ENCODE peak calls at places on chromosome 14, in ten cellular contexts. P is neuronal stem cell; O is ascending aorta; Q is nucleus accumbens; H is hypothalamus; W is amniotic stem cell; I is stimulated activated CD4-positive, alpha-beta T cell treated with anti-CD3 and anti-CD28 coated beads, TNF-alpha, amount 100 ng/mL, for 48 hours; K is NCI-H1417 treated with DMSO at 0.1 percent for 48 hours; C is HEK293T; S is NCI-H1092. G is an unnamed sample.

GRCh38 chr14:101114726-101115481 is 211.4 kb upstream of the RTL1 start:
- DNase-seq in K (no peak), S (no peak), P (no peak), C (no peak), H (no peak), W (no peak), I (no peak), Q (no peak), O (peak; percentile 47), G (no peak)

GRCh38 chr14:23148596-23149249 is 29.7 kb upstream of the CEBPE start:
- DNase-seq in Q (no peak), C (no peak), H (no peak), K (no peak), P (no peak), W (no peak), S (no peak), I (no peak), O (no peak), G (no peak)

GRCh38 chr14:103007555-103007954 is 49.8 kb downstream of the CDC42BPB start:
- DNase-seq in Q (peak; percentile 81), P (no peak), K (no peak), O (no peak), I (no peak), S (no peak), H (no peak), C (no peak), W (no peak), G (peak; percentile 35)

GRCh38 chr14:90741682-90741946 is 74.6 kb downstream of the TTC7B start:
- DNase-seq in P (no peak), I (no peak), H (no peak), O (no peak), Q (no peak), S (no peak), C (no peak), K (no peak), W (no peak), G (no peak)

GRCh38 chr14:105067140-105067968 is 2.1 kb upstream of the GPR132 start:
- DNase-seq in K (no peak), I (peak; percentile 65), H (no peak), W (no peak), C (no peak), P (no peak), O (peak; percentile 63), S (no peak), Q (no peak), G (no peak)

GRCh38 chr14:71452987-71453386 is 479.2 kb upstream of the RGS6 start:
- DNase-seq in S (no peak), C (no peak), W (no peak), H (no peak), I (no peak), O (no peak), P (no peak), Q (no peak), K (no peak), G (no peak)

GRCh38 chr14:70100071-70100470 is 88.7 kb downstream of the SLC8A3 start:
- DNase-seq in C (no peak), W (no peak), I (no peak), K (no peak), H (no peak), P (no peak), O (no peak), S (no peak), Q (no peak), G (no peak)

GRCh38 chr14:91369628-91370445 is 47.8 kb downstream of the CCDC88C start:
- DNase-seq in I (no peak), H (no peak), K (no peak), C (no peak), S (peak; percentile 72), O (no peak), P (no peak), Q (no peak), W (no peak), G (no peak)

GRCh38 chr14:96821501-96821900 is 24.3 kb downstream of the VRK1 start:
- DNase-seq in H (no peak), I (no peak), Q (no peak), K (no peak), O (no peak), C (no peak), P (no peak), S (no peak), W (no peak), G (no peak)

GRCh38 chr14:22526210-22526609 is 62.8 kb downstream of the DAD1 start:
- DNase-seq in W (no peak), S (no peak), O (no peak), K (no peak), I (no peak), C (no peak), Q (no peak), P (no peak), H (no peak), G (no peak)

GRCh38 chr14:59632381-59632780 is 55.8 kb upstream of the CCDC175 start:
- DNase-seq in C (peak; percentile 63), I (no peak), Q (no peak), P (peak; percentile 27), S (peak; percentile 46), K (no peak), H (no peak), W (no peak), O (no peak), G (peak; percentile 50)

GRCh38 chr14:87916103-87916885 is 76.7 kb downstream of the GALC start:
- DNase-seq in I (no peak), W (no peak), P (no peak), C (no peak), H (no peak), K (no peak), S (no peak), Q (no peak), O (no peak), G (no peak)

GRCh38 chr14:70721542-70721941 is 79.8 kb downstream of the TTC9 start:
- DNase-seq in H (no peak), S (no peak), I (no peak), W (no peak), K (no peak), Q (no peak), O (no peak), C (no peak), P (no peak), G (no peak)

GRCh38 chr14:64823305-64823985 is 56.3 kb downstream of the SPTB start:
- DNase-seq in S (peak; percentile 70), H (no peak), K (no peak), W (peak; percentile 58), P (peak; percentile 55), Q (peak; percentile 70), I (peak; percentile 53), O (peak; percentile 84), C (peak; percentile 89), G (peak; percentile 76)

GRCh38 chr14:22536853-22537338 is 52.1 kb downstream of the DAD1 start:
- DNase-seq in C (peak; percentile 28), O (peak; percentile 89), H (no peak), K (no peak), Q (peak; percentile 6), I (peak; percentile 73), W (peak; percentile 93), S (no peak), P (no peak), G (no peak)

GRCh38 chr14:90645842-90646443 is 170.3 kb downstream of the TTC7B start:
- DNase-seq in S (no peak), P (no peak), I (no peak), C (no peak), O (no peak), W (no peak), K (no peak), Q (no peak), H (no peak), G (no peak)

GRCh38 chr14:67411375-67411774 is 590 bp downstream of the PLEK2 start:
- DNase-seq in C (no peak), I (no peak), O (no peak), S (no peak), Q (no peak), H (no peak), W (no peak), K (no peak), P (no peak), G (no peak)

GRCh38 chr14:23483216-23483854 is 13.8 kb downstream of the NGDN start:
- DNase-seq in W (no peak), C (peak; percentile 77), H (peak; percentile 11), Q (peak; percentile 68), I (no peak), P (peak; percentile 38), O (no peak), S (peak; percentile 52), K (no peak), G (peak; percentile 90)